ENCODE peak calls at places on chromosome 14, in four cellular contexts. One of them, this sample, is unnamed.

GRCh38 chr14:77659822-77660221 is 43.4 kb upstream of the SPTLC2 start:
- DNase-seq in pancreas: no peak
- DNase-seq in heart right ventricle: no peak
- DNase-seq in mammary epithelial cell: no peak
- DNase-seq in this sample: no peak

GRCh38 chr14:38204717-38205115 is 3.0 kb upstream of the SSTR1 start:
- DNase-seq in mammary epithelial cell: no peak
- DNase-seq in pancreas: no peak
- DNase-seq in heart right ventricle: no peak
- DNase-seq in this sample: no peak

GRCh38 chr14:70473825-70474224 is 21.9 kb downstream of the ADAM21 start:
- DNase-seq in heart right ventricle: no peak
- DNase-seq in pancreas: no peak
- DNase-seq in mammary epithelial cell: no peak
- DNase-seq in this sample: no peak

GRCh38 chr14:69010632-69011031 is 31.5 kb upstream of the ACTN1 start:
- DNase-seq in pancreas: no peak
- DNase-seq in heart right ventricle: no peak
- DNase-seq in mammary epithelial cell: peak
- DNase-seq in this sample: no peak

GRCh38 chr14:47150267-47150666 is 498.7 kb upstream of the RPL10L start:
- DNase-seq in heart right ventricle: no peak
- DNase-seq in mammary epithelial cell: no peak
- DNase-seq in pancreas: no peak
- DNase-seq in this sample: no peak

GRCh38 chr14:51097287-51097686 is 2.4 kb upstream of the TRIM9 start:
- DNase-seq in heart right ventricle: no peak
- DNase-seq in pancreas: no peak
- DNase-seq in mammary epithelial cell: no peak
- DNase-seq in this sample: no peak

GRCh38 chr14:63603749-63604277 is 37.9 kb downstream of the WDR89 start:
- DNase-seq in heart right ventricle: no peak
- DNase-seq in pancreas: no peak
- DNase-seq in mammary epithelial cell: no peak
- DNase-seq in this sample: no peak

GRCh38 chr14:31057701-31058364 is 31.7 kb upstream of the STRN3 start:
- DNase-seq in mammary epithelial cell: no peak
- DNase-seq in heart right ventricle: no peak
- DNase-seq in pancreas: no peak
- DNase-seq in this sample: no peak

GRCh38 chr14:55448146-55448614 is 7.8 kb upstream of the TBPL2 start:
- DNase-seq in heart right ventricle: peak
- DNase-seq in mammary epithelial cell: peak
- DNase-seq in pancreas: no peak
- DNase-seq in this sample: no peak

GRCh38 chr14:106657460-106657859 is 1131.1 kb downstream of the TMEM121 start:
- DNase-seq in heart right ventricle: no peak
- DNase-seq in pancreas: no peak
- DNase-seq in mammary epithelial cell: no peak
- DNase-seq in this sample: no peak

GRCh38 chr14:59688224-59689170 is 111.9 kb upstream of the CCDC175 start:
- DNase-seq in mammary epithelial cell: peak
- DNase-seq in pancreas: no peak
- DNase-seq in heart right ventricle: peak
- DNase-seq in this sample: no peak

GRCh38 chr14:39988939-39989338 is 556.7 kb upstream of the FBXO33 start:
- DNase-seq in mammary epithelial cell: no peak
- DNase-seq in pancreas: no peak
- DNase-seq in heart right ventricle: no peak
- DNase-seq in this sample: no peak

GRCh38 chr14:34331728-34332623 is 130.1 kb downstream of the SPTSSA start:
- DNase-seq in heart right ventricle: peak
- DNase-seq in pancreas: peak
- DNase-seq in mammary epithelial cell: peak
- DNase-seq in this sample: no peak

GRCh38 chr14:68403191-68403781 is 389.6 kb downstream of the ZFP36L1 start:
- DNase-seq in pancreas: no peak
- DNase-seq in mammary epithelial cell: no peak
- DNase-seq in heart right ventricle: no peak
- DNase-seq in this sample: no peak

GRCh38 chr14:30223385-30223785 is 295.7 kb upstream of the PRKD1 start:
- DNase-seq in heart right ventricle: peak
- DNase-seq in mammary epithelial cell: peak
- DNase-seq in pancreas: peak
- DNase-seq in this sample: peak

GRCh38 chr14:99351166-99352007 is 79.4 kb upstream of the BCL11B start:
- DNase-seq in pancreas: no peak
- DNase-seq in heart right ventricle: no peak
- DNase-seq in mammary epithelial cell: no peak
- DNase-seq in this sample: no peak

GRCh38 chr14:99354166-99354875 is 82.3 kb upstream of the BCL11B start:
- DNase-seq in mammary epithelial cell: no peak
- DNase-seq in pancreas: no peak
- DNase-seq in heart right ventricle: no peak
- DNase-seq in this sample: no peak

GRCh38 chr14:99349721-99350495 is 77.9 kb upstream of the BCL11B start:
- DNase-seq in mammary epithelial cell: no peak
- DNase-seq in heart right ventricle: no peak
- DNase-seq in pancreas: no peak
- DNase-seq in this sample: no peak

GRCh38 chr14:99350751-99351150 is 78.8 kb upstream of the BCL11B start:
- DNase-seq in pancreas: no peak
- DNase-seq in mammary epithelial cell: no peak
- DNase-seq in heart right ventricle: no peak
- DNase-seq in this sample: no peak

GRCh38 chr14:99352688-99353280 is 80.8 kb upstream of the BCL11B start:
- DNase-seq in mammary epithelial cell: no peak
- DNase-seq in pancreas: no peak
- DNase-seq in heart right ventricle: no peak
- DNase-seq in this sample: no peak
- TF ChIP-seq CTCF in mammary epithelial cell: no peak
- TF ChIP-seq CTCF in pancreas: no peak
- TF ChIP-seq CTCF in heart right ventricle: no peak
- TF ChIP-seq CTCF in this sample: no peak

GRCh38 chr14:103056322-103057027 is 874 bp downstream of the CDC42BPB start:
- DNase-seq in heart right ventricle: peak
- DNase-seq in pancreas: peak
- DNase-seq in mammary epithelial cell: peak
- DNase-seq in this sample: peak
- H3K4me3 ChIP-seq in heart right ventricle: peak
- H3K4me3 ChIP-seq in pancreas: peak
- H3K4me3 ChIP-seq in mammary epithelial cell: peak
- H3K4me3 ChIP-seq in this sample: peak

GRCh38 chr14:61476105-61476736 is 154.8 kb downstream of the PRKCH start:
- DNase-seq in pancreas: no peak
- DNase-seq in heart right ventricle: no peak
- DNase-seq in mammary epithelial cell: no peak
- DNase-seq in this sample: no peak
- TF ChIP-seq CTCF in pancreas: no peak
- TF ChIP-seq CTCF in heart right ventricle: no peak
- TF ChIP-seq CTCF in mammary epithelial cell: no peak
- TF ChIP-seq CTCF in this sample: no peak

DNA sequence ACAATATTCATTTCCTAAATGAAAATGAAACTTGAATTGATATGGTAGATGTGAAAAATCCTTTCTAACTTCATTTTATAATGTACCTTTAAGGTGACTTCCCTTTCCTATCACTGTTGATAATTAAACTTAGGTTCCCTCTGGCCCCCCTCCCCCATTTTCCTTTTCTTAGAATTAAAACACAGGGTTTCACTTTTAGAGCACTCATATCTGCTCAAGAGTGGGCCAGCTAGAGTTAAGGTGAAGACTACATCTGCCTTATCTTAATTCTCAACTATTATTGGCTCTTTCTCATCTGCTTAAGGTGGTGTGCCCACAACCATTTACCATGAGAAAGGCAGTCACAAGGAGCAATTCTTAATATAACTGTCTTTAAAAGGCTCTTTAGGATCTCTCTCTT is 49.7 kb downstream of the LIN52 start:
- DNase-seq in mammary epithelial cell: no peak
- DNase-seq in heart right ventricle: no peak
- DNase-seq in pancreas: no peak
- DNase-seq in this sample: no peak
- H3K4me3 ChIP-seq in mammary epithelial cell: no peak
- H3K4me3 ChIP-seq in heart right ventricle: no peak
- H3K4me3 ChIP-seq in pancreas: no peak
- H3K4me3 ChIP-seq in this sample: no peak

DNA sequence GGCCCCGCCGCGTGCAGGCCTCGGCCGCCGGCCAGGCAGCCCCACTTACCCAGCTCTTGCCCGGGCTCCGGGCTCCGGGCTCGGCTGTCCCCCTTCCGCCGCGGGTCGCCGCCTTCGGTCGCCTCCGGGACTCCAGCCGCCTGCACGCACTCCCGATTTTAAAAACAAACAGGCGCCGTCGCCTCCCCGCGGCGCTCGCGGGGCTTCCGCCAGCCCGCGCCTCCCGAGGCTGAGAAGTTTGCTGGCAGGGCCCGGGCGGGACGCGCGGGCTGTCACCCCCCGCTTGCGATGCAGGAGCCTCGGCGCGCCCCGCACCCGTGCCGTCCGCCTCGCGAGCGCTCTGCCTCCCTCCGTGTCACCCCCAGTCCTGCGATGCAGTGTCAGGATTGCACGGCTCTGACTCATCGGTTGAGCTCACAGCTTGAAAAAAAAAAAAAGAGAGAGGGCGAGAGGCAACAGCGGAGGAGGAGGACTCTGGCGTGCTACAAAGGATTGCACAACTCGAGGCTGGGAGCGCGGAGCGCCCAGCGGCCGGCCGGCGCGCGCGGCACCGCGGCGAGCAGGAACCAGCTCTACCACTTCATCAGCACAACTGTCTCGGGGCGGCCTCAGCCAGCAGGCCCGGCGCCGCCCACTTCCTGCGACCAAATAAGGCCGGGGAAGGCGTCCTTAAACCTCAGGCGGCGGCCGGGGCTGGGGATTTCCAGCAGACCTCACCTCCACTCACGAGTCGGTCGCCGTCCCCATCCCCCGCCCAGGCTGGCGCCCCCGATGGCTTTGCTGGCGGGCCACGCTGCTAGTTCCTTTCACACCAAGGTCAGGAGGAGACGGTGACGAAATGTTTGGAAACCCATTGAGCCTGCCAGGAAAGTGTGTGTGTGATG is 45.8 kb upstream of the PNMA1 start:
- DNase-seq in mammary epithelial cell: peak
- DNase-seq in heart right ventricle: peak
- DNase-seq in pancreas: peak
- DNase-seq in this sample: peak
- TF ChIP-seq CTCF in mammary epithelial cell: no peak
- TF ChIP-seq CTCF in heart right ventricle: no peak
- TF ChIP-seq CTCF in pancreas: no peak
- TF ChIP-seq CTCF in this sample: no peak

GRCh38 chr14:89890589-89890988 is 63.9 kb downstream of the EFCAB11 start:
- DNase-seq in pancreas: no peak
- DNase-seq in heart right ventricle: no peak
- DNase-seq in mammary epithelial cell: no peak
- DNase-seq in this sample: no peak

GRCh38 chr14:89891055-89891454 is 63.5 kb downstream of the EFCAB11 start:
- DNase-seq in heart right ventricle: no peak
- DNase-seq in pancreas: no peak
- DNase-seq in mammary epithelial cell: no peak
- DNase-seq in this sample: no peak

GRCh38 chr14:89892953-89893352 is 61.6 kb downstream of the EFCAB11 start:
- DNase-seq in mammary epithelial cell: no peak
- DNase-seq in pancreas: no peak
- DNase-seq in heart right ventricle: no peak
- DNase-seq in this sample: no peak
- H3K4me3 ChIP-seq in mammary epithelial cell: no peak
- H3K4me3 ChIP-seq in pancreas: no peak
- H3K4me3 ChIP-seq in heart right ventricle: no peak
- H3K4me3 ChIP-seq in this sample: no peak